ENCODE peak calls at places on chromosome 10, in five cellular contexts. N, Y, I, T and X are unnamed samples.

GRCh38 chr10:26334932-26335573 is 103.1 kb upstream of the APBB1IP start:
- DNase-seq in N (peak; percentile 54), I (peak; percentile 73), Y (peak; percentile 50), T (peak; percentile 50), X (peak; percentile 31)

GRCh38 chr10:101840102-101840684 is 3.4 kb downstream of the KCNIP2 start:
- DNase-seq in N (no peak), Y (peak; percentile 26), I (no peak), T (no peak), X (no peak)

GRCh38 chr10:13871698-13872280 is 285.0 kb downstream of the PRPF18 start:
- DNase-seq in T (no peak), Y (no peak), I (no peak), N (no peak), X (no peak)

GRCh38 chr10:49817845-49818244 is 55.7 kb upstream of the OGDHL start:
- DNase-seq in N (no peak), I (no peak), Y (no peak), T (no peak), X (no peak)

GRCh38 chr10:22564060-22564459 is 150.3 kb downstream of the PIP4K2A start:
- DNase-seq in I (no peak), T (no peak), Y (no peak), N (no peak), X (no peak)

GRCh38 chr10:32938554-32939061 is 19.4 kb downstream of the ITGB1 start:
- DNase-seq in N (no peak), I (no peak), T (peak; percentile 83), Y (no peak), X (no peak)

GRCh38 chr10:118735294-118735693 is 19.5 kb downstream of the CACUL1 start:
- DNase-seq in Y (no peak), N (no peak), I (no peak), T (no peak), X (no peak)

GRCh38 chr10:113103131-113103830 is 153.2 kb downstream of the TCF7L2 start:
- DNase-seq in N (no peak), I (no peak), Y (no peak), T (no peak), X (no peak)

GRCh38 chr10:132300582-132300981 is 7.2 kb downstream of the STK32C start:
- DNase-seq in Y (peak; percentile 21), N (no peak), I (no peak), T (no peak), X (no peak)

GRCh38 chr10:112898540-112899395 is 51.3 kb upstream of the TCF7L2 start:
- DNase-seq in N (peak; percentile 81), Y (no peak), T (peak; percentile 90), I (no peak), X (peak; percentile 85)

GRCh38 chr10:30456262-30456661 is 22.3 kb downstream of the MAP3K8 start:
- DNase-seq in Y (no peak), T (no peak), N (no peak), I (peak; percentile 65), X (no peak)

GRCh38 chr10:3398825-3399646 is 226.5 kb upstream of the PITRM1 start:
- DNase-seq in I (no peak), T (peak; percentile 84), N (no peak), Y (no peak), X (no peak)

GRCh38 chr10:95655571-95656290 is 780 bp downstream of the ALDH18A1 start:
- DNase-seq in Y (no peak), T (peak; percentile 16), N (peak; percentile 8), I (peak; percentile 15), X (no peak)

GRCh38 chr10:35424680-35425285 is 88.5 kb downstream of the CCNY start:
- DNase-seq in Y (no peak), T (no peak), N (no peak), I (no peak), X (no peak)

GRCh38 chr10:10792681-10793080 is 225.0 kb upstream of the CELF2 start:
- DNase-seq in N (no peak), T (no peak), Y (no peak), I (no peak), X (no peak)

GRCh38 chr10:33271969-33272583 is 62.4 kb downstream of the NRP1 start:
- DNase-seq in I (no peak), T (no peak), N (no peak), Y (no peak), X (no peak)

GRCh38 chr10:15197276-15197675 is 28.8 kb upstream of the NMT2 start:
- DNase-seq in T (no peak), Y (no peak), N (no peak), I (no peak), X (no peak)

GRCh38 chr10:115050375-115050960 is 42.7 kb upstream of the ATRNL1 start:
- DNase-seq in T (no peak), N (no peak), I (no peak), Y (no peak), X (no peak)

GRCh38 chr10:64036306-64036930 is 515.2 kb downstream of the REEP3 start:
- DNase-seq in N (no peak), Y (no peak), I (no peak), T (no peak), X (no peak)

GRCh38 chr10:29481906-29482440 is 152.8 kb downstream of the SVIL start:
- DNase-seq in I (no peak), T (peak; percentile 62), Y (no peak), N (no peak), X (no peak)

GRCh38 chr10:92691042-92691590 is 1.4 kb downstream of the HHEX start:
- DNase-seq in T (no peak), Y (no peak), N (no peak), I (no peak), X (no peak)
- TF ChIP-seq KDM1A in T (no peak), Y (no peak), N (no peak), I (no peak), X (no peak)

DNA sequence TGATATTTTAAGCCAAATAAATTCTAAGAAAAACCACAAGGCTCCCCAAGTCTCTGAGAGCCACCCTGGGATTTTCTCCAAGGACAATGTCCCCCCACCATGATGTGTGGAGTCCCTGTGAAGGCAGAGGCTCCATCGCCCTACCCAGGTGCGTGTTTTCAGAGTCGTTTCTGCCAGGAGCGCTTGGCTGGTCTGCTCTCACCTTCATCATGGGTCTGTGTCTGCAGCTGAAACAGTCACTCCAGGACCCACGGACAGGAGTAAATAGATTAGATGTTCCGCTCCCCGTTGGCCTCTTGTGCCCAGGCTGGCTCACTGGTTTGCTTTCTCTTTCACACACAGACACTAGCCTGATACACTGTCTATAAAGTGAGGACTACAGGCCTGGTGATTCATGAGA is 217.5 kb downstream of the SFMBT2 start:
- DNase-seq in N (no peak), Y (no peak), T (no peak), I (no peak), X (no peak)
- TF ChIP-seq KDM1A in N (no peak), Y (no peak), T (no peak), I (no peak), X (no peak)

GRCh38 chr10:72008096-72008933 is 44.1 kb downstream of the CHST3 start:
- DNase-seq in N (no peak), T (peak; percentile 54), Y (no peak), I (no peak), X (no peak)

GRCh38 chr10:72009062-72009429 is 44.9 kb downstream of the CHST3 start:
- DNase-seq in N (no peak), Y (no peak), T (no peak), I (no peak), X (no peak)

GRCh38 chr10:72010234-72010992 is 46.2 kb downstream of the CHST3 start:
- DNase-seq in N (no peak), Y (no peak), I (no peak), T (no peak), X (no peak)

GRCh38 chr10:72011016-72011415 is 46.8 kb downstream of the CHST3 start:
- DNase-seq in N (no peak), I (no peak), Y (no peak), T (no peak), X (no peak)

DNA sequence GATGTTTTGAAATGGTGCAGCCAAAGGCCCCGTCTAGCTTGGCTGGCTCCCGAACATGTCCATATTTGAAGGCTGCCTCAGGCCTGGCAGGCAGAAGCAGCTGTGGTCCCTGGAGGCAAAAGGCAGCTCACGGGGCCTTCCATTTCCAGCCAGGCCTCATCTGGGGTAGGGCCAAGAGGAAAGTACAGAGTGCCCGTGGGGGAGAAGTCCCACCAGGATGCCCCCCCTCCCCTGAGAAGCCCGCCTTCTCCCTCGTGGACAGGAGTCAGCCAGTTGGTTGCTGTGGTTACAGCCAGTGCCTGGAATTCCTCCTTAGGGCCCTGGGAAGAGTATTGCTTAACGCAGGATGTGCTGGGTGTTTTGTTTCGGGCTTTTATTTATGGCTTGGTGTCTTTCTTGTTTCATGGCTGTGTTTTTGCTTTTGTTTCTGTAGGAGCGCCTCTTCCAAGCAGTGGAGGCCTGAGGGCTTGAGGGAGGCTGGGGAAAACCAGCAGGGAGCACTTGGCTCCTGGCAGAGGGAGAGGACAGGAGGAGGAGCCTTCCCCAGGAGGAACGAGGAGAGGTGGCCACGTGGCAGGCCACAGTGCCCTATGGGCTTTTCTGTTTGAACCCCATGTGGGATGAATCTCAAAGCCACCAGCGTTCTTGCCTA is 45.4 kb downstream of the CHST3 start:
- DNase-seq in N (no peak), T (no peak), Y (no peak), I (no peak), X (no peak)
- TF ChIP-seq KDM1A in N (no peak), T (no peak), Y (no peak), I (no peak), X (no peak)

GRCh38 chr10:44775402-44775741 is 135.8 kb upstream of the TMEM72 start:
- DNase-seq in T (no peak), N (no peak), I (no peak), Y (no peak), X (no peak)

GRCh38 chr10:44776181-44776580 is 135.0 kb upstream of the TMEM72 start:
- DNase-seq in Y (no peak), I (no peak), T (no peak), N (no peak), X (no peak)

GRCh38 chr10:44774676-44775401 is 136.3 kb upstream of the TMEM72 start:
- DNase-seq in I (no peak), T (no peak), Y (no peak), N (no peak), X (no peak)

GRCh38 chr10:44769449-44769848 is 141.7 kb upstream of the TMEM72 start:
- DNase-seq in T (no peak), N (no peak), Y (no peak), I (no peak), X (no peak)

DNA sequence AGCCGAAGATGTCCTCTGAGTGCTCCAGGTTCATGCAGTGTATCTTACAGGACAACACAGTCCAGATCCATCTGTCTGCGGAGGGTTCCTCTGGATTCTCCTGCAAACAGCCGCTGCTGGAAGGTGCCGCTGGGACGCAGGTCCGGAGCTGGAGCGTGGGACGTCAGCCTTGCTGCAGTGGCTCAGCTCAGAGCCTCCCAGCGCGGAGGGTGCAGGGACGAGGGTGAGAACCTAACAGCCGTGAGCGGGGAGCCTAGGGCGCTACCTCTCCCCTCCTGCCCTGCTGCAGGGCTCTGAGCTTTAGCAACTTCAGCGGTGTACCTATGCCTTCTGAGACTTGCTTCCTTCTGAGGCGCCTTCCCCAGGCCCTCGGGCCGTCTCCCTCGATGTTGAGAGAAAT is 137.6 kb upstream of the TMEM72 start:
- DNase-seq in T (no peak), Y (no peak), N (no peak), I (no peak), X (no peak)
- TF ChIP-seq KDM1A in T (no peak), Y (no peak), N (no peak), I (no peak), X (no peak)

DNA sequence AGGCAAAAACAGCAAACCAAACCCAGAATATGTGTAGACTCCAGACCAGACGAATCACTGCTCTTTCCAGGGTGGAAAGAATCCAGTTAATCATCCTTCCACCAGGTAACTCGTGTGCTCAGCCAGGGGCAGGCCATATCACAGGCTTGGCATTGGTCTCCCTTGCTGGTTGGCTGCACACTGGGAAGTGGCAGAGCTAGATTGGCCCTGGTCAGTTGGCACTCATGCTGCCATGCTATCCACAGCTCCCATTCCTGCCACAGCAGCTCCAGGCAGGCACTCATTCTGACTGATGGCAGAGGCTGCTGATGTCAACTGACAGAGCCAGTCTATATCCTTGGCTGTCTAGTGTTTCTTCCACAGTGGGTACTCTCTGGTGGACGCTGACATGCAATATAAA is 9.7 kb upstream of the GDF10 start:
- DNase-seq in Y (no peak), T (no peak), N (no peak), I (no peak), X (no peak)
- TF ChIP-seq KDM1A in Y (no peak), T (no peak), N (no peak), I (no peak), X (no peak)